ENCODE peak calls at places on chromosomes 3 and 15, in seven cellular contexts. Y is esophagus squamous epithelium, Z is MM.1S, I is SJSA1, D is suprapubic skin, T is cardiac muscle cell, O is breast epithelium. X is an unnamed sample.

GRCh38 chr15:38683382-38684242 is 119.0 kb upstream of the RASGRP1 start:
- DNase-seq in Y (no peak), Z (peak; percentile 69), I (peak; percentile 53), D (no peak), T (peak; percentile 66), O (no peak), X (no peak)

GRCh38 chr3:49357466-49358216 is 512 bp downstream of the GPX1 start:
- DNase-seq in Y (no peak), Z (no peak), I (peak; percentile 81), D (peak; percentile 84), T (peak; percentile 57), O (peak; percentile 54), X (no peak)

GRCh38 chr15:51227967-51228783 is 110.2 kb downstream of the CYP19A1 start:
- DNase-seq in Y (no peak), Z (peak; percentile 81), I (peak; percentile 66), D (no peak), T (peak; percentile 16), O (no peak), X (no peak)

GRCh38 chr3:147360936-147361670 is 45.2 kb downstream of the ZIC4 start:
- DNase-seq in Y (no peak), Z (peak; percentile 30), I (no peak), D (no peak), T (no peak), O (no peak), X (no peak)

GRCh38 chr3:143786229-143787199 is 61.8 kb downstream of the SLC9A9 start:
- DNase-seq in Y (no peak), Z (no peak), I (no peak), D (no peak), T (peak; percentile 16), O (no peak), X (no peak)

GRCh38 chr3:164018500-164018899 is 1059.8 kb downstream of the SI start:
- DNase-seq in Y (no peak), Z (no peak), I (no peak), D (no peak), T (no peak), O (no peak), X (no peak)

GRCh38 chr15:92468987-92469386 is 75.3 kb downstream of the ST8SIA2 start:
- DNase-seq in Y (no peak), Z (no peak), I (peak; percentile 5), D (no peak), T (no peak), O (no peak), X (no peak)

GRCh38 chr15:69031013-69032001 is 16.8 kb downstream of the NOX5 start:
- DNase-seq in Y (no peak), Z (no peak), I (peak; percentile 44), D (no peak), T (peak; percentile 75), O (peak; percentile 56), X (no peak)

GRCh38 chr3:126124148-126124868 is 40.4 kb upstream of the SLC41A3 start:
- DNase-seq in Y (no peak), Z (no peak), I (peak; percentile 29), D (peak; percentile 55), T (no peak), O (peak; percentile 35), X (peak; percentile 71)

GRCh38 chr3:167967257-167968010 is 128.3 kb downstream of the GOLIM4 start:
- DNase-seq in Y (no peak), Z (no peak), I (no peak), D (no peak), T (no peak), O (no peak), X (no peak)

GRCh38 chr15:92343869-92344643 is 49.6 kb upstream of the ST8SIA2 start:
- DNase-seq in Y (no peak), Z (no peak), I (no peak), D (no peak), T (no peak), O (no peak), X (no peak)

GRCh38 chr3:14117468-14118399 is 6.9 kb downstream of the CHCHD4 start:
- DNase-seq in Y (no peak), Z (no peak), I (no peak), D (no peak), T (no peak), O (no peak), X (no peak)

GRCh38 chr15:92627014-92627413 is 28.6 kb downstream of the FAM174B start:
- DNase-seq in Y (no peak), Z (no peak), I (no peak), D (no peak), T (no peak), O (peak; percentile 12), X (no peak)

GRCh38 chr15:30985081-30985531 is 6.3 kb downstream of the MTMR10 start:
- DNase-seq in Y (no peak), Z (no peak), I (no peak), D (no peak), T (no peak), O (no peak), X (no peak)

GRCh38 chr15:45402955-45403892 is 24.9 kb upstream of the GATM start:
- DNase-seq in Y (no peak), Z (peak; percentile 44), I (peak; percentile 47), D (peak; percentile 66), T (peak; percentile 68), O (peak; percentile 52), X (no peak)

GRCh38 chr15:62446984-62447383 is 281.9 kb upstream of the C2CD4B start:
- DNase-seq in Y (no peak), Z (no peak), I (no peak), D (no peak), T (no peak), O (no peak), X (no peak)

GRCh38 chr3:171900396-171900795 is 57.2 kb downstream of the TMEM212 start:
- DNase-seq in Y (no peak), Z (no peak), I (no peak), D (no peak), T (no peak), O (no peak), X (no peak)

GRCh38 chr3:47370887-47371697 is 9.7 kb upstream of the PTPN23 start:
- DNase-seq in Y (no peak), Z (peak; percentile 10), I (no peak), D (no peak), T (peak; percentile 16), O (no peak), X (no peak)

GRCh38 chr15:51497806-51498205 is 124.8 kb downstream of the DMXL2 start:
- DNase-seq in Y (no peak), Z (no peak), I (no peak), D (no peak), T (no peak), O (no peak), X (no peak)

GRCh38 chr15:52288051-52288942 is 7.3 kb downstream of the MYO5C start:
- DNase-seq in Y (no peak), Z (no peak), I (peak; percentile 76), D (no peak), T (no peak), O (peak; percentile 81), X (no peak)

GRCh38 chr3:141656771-141657170 is 81.3 kb upstream of the RNF7 start:
- DNase-seq in Y (no peak), Z (no peak), I (peak; percentile 66), D (no peak), T (no peak), O (no peak), X (peak; percentile 40)

GRCh38 chr3:129936757-129937156 is 37.8 kb upstream of the TRH start:
- DNase-seq in Y (no peak), Z (peak; percentile 76), I (peak; percentile 48), D (no peak), T (no peak), O (no peak), X (no peak)

GRCh38 chr3:139252719-139253118 is 91.1 kb upstream of the MRPS22 start:
- DNase-seq in Y (no peak), Z (no peak), I (no peak), D (no peak), T (no peak), O (no peak), X (no peak)

GRCh38 chr3:64267774-64268604 is 42.7 kb upstream of the PRICKLE2 start:
- DNase-seq in Y (no peak), Z (no peak), I (peak; percentile 56), D (peak; percentile 75), T (peak; percentile 79), O (no peak), X (peak; percentile 93)

GRCh38 chr15:81400640-81401236 is 26.7 kb upstream of the TMC3 start:
- DNase-seq in Y (no peak), Z (peak; percentile 64), I (no peak), D (no peak), T (peak; percentile 48), O (no peak), X (no peak)

GRCh38 chr15:96183020-96183926 is 147.2 kb upstream of the NR2F2 start:
- DNase-seq in Y (no peak), Z (no peak), I (no peak), D (no peak), T (no peak), O (no peak), X (no peak)

GRCh38 chr3:144775581-144775980 is 804.0 kb downstream of the DIPK2A start:
- DNase-seq in Y (no peak), Z (no peak), I (no peak), D (no peak), T (no peak), O (no peak), X (no peak)

GRCh38 chr3:156291269-156292123 is 171.1 kb downstream of the KCNAB1 start:
- DNase-seq in Y (no peak), Z (no peak), I (no peak), D (no peak), T (peak; percentile 23), O (no peak), X (no peak)
- H3K4me3 ChIP-seq in Y (peak overlapping the region; percentile 55), Z (no peak overlapping the region), I (peak overlapping the region; percentile 19), D (peak overlapping the region; percentile 37), T (peak overlapping the region; percentile 20), O (peak overlapping the region; percentile 62), X (peak overlapping the region; percentile 28)

GRCh38 chr3:71949403-71949802 is 164.5 kb upstream of the PROK2 start:
- DNase-seq in Y (no peak), Z (no peak), I (no peak), D (no peak), T (no peak), O (no peak), X (no peak)
- H3K4me1 ChIP-seq in Y (no peaks in the 10 kb centered on the region), Z (no peaks in the 10 kb centered on the region), I (no peaks in the 10 kb centered on the region), D (no peaks in the 10 kb centered on the region), T (no peaks in the 10 kb centered on the region), O (no peaks in the 10 kb centered on the region), X (no peaks in the 10 kb centered on the region)

DNA sequence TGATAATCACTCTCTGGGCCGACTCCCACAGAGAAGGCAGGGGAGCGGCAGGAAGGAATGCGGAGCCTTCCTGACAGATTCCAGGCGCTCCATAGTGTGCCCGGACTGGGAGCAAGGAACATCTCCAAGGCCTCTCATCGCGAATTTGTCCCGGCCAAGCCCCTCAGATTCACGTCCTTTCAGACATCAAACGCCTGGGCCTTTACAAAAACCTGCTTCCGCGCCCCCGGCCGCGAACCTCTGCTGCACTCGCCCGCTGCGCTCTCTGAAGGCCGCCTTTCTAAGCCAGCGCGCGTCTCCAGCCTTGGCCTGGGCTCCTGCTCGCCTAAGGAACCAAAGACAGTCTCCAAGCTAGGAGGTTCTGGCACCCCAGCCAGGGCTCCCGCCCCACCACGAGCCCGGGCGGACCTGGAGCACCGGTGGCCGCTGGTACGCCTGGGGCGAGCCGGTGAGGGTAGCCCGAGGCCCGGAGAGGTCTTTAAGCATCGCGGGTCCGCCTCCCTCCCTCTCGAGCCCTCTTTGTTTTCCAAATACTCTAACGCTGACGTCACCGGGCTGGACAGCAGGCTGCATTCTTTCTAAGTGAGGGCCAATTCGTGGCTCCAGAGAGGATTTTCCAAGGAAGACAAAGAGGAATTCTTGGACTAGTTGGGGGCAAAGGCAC is 837 bp downstream of the AMOTL2 start:
- DNase-seq in Y (no peak), Z (no peak), I (peak; percentile 94), D (peak; percentile 90), T (peak; percentile 93), O (peak; percentile 86), X (no peak)
- H3K4me3 ChIP-seq in Y (peak overlapping the region; percentile 78), Z (no peak overlapping the region), I (peak overlapping the region; percentile 99), D (peak overlapping the region; percentile 69), T (peak overlapping the region; percentile 45), O (peak overlapping the region; percentile 76), X (peak overlapping the region; percentile 64)

GRCh38 chr15:29141206-29141907 is 128.3 kb downstream of the NSMCE3 start:
- DNase-seq in Y (no peak), Z (no peak), I (no peak), D (peak; percentile 33), T (no peak), O (peak; percentile 39), X (peak; percentile 46)
- H3K4me1 ChIP-seq in Y (no peaks in the 10 kb centered on the region), Z (no peaks in the 10 kb centered on the region), I (no peaks in the 10 kb centered on the region), D (peaks cover 6% of the 10 kb centered on the region), T (no peaks in the 10 kb centered on the region), O (no peaks in the 10 kb centered on the region), X (peaks cover 14% of the 10 kb centered on the region)

X was measured in vagina.